ENCODE peak calls at places on chromosomes 2 and 18, in five cellular contexts. B, X, H, W and A are unnamed samples.

GRCh38 chr2:12728221-12728777 is 11.6 kb downstream of the TRIB2 start:
- DNase-seq in W (peak; percentile 91), B (no peak), X (no peak), H (no peak), A (no peak)

GRCh38 chr2:45083175-45083574 is 73.9 kb upstream of the SIX2 start:
- DNase-seq in X (peak; percentile 3), H (no peak), W (peak; percentile 53), B (no peak), A (no peak)

GRCh38 chr2:45793564-45793963 is 142.1 kb downstream of the PRKCE start:
- DNase-seq in W (no peak), B (no peak), H (no peak), X (no peak), A (no peak)

GRCh38 chr2:17793293-17793692 is 23.0 kb upstream of the MSGN1 start:
- DNase-seq in W (no peak), B (no peak), X (no peak), H (no peak), A (no peak)

GRCh38 chr18:23259701-23260661 is 124.7 kb downstream of the CABLES1 start:
- DNase-seq in B (no peak), W (peak; percentile 74), H (peak; percentile 78), X (peak; percentile 61), A (peak; percentile 85)

GRCh38 chr2:27249891-27250651 is 12.8 kb downstream of the SLC30A3 start:
- DNase-seq in H (no peak), W (peak; percentile 91), B (peak; percentile 60), X (peak; percentile 40), A (peak; percentile 79)

GRCh38 chr2:424306-425172 is 136.6 kb upstream of the ALKAL2 start:
- DNase-seq in X (peak; percentile 0), B (no peak), H (no peak), W (no peak), A (no peak)

GRCh38 chr2:27915874-27916273 is 25.3 kb downstream of the BABAM2 start:
- DNase-seq in W (no peak), H (no peak), B (no peak), X (peak; percentile 27), A (no peak)

GRCh38 chr18:34299828-34300227 is 75.1 kb upstream of the NOL4 start:
- DNase-seq in W (no peak), H (no peak), X (no peak), B (no peak), A (no peak)

GRCh38 chr2:20052229-20052871 is 922 bp upstream of the LAPTM4A start:
- DNase-seq in W (no peak), H (no peak), X (peak; percentile 51), B (no peak), A (no peak)